ENCODE peak calls at places on chromosomes 13 and 19, in ten cellular contexts. B is fibroblast of lung; Q is PC-3; N is kidney; Y is CD4-positive, alpha-beta T cell; M is tibial nerve; H is IMR-90; O is heart right ventricle; S is cardiac muscle cell; G is AG04450. Z is an unnamed sample.

GRCh38 chr19:28377077-28377476 is 835.9 kb downstream of the UQCRFS1 start:
- DNase-seq in B (peak; percentile 3), Q (no peak), N (no peak), Y (no peak), M (no peak), H (no peak), O (no peak), S (peak; percentile 7), G (no peak), Z (no peak)

GRCh38 chr19:45107621-45108170 is 14.7 kb downstream of the PPP1R37 start:
- DNase-seq in B (no peak), Q (no peak), N (no peak), Y (no peak), M (no peak), H (no peak), O (no peak), S (no peak), G (no peak), Z (no peak)

GRCh38 chr19:13024126-13024957 is 29.1 kb downstream of the NFIX start:
- DNase-seq in B (no peak), Q (peak; percentile 55), N (no peak), Y (no peak), M (no peak), H (peak; percentile 45), O (no peak), S (peak; percentile 41), G (no peak), Z (no peak)

GRCh38 chr13:50626031-50626643 is 217.4 kb downstream of the DLEU7 start:
- DNase-seq in B (peak; percentile 18), Q (no peak), N (no peak), Y (no peak), M (no peak), H (no peak), O (no peak), S (peak; percentile 92), G (no peak), Z (no peak)

GRCh38 chr19:19463348-19464117 is 51.8 kb downstream of the TSSK6 start:
- DNase-seq in B (peak; percentile 82), Q (no peak), N (peak; percentile 80), Y (no peak), M (no peak), H (peak; percentile 86), O (no peak), S (peak; percentile 68), G (no peak), Z (no peak)

GRCh38 chr19:45250832-45251451 is at the start of gene MARK4:
- DNase-seq in B (peak; percentile 44), Q (peak; percentile 54), N (peak; percentile 83), Y (peak; percentile 54), M (peak; percentile 29), H (peak; percentile 34), O (peak; percentile 52), S (peak; percentile 69), G (no peak), Z (peak; percentile 89)

GRCh38 chr13:91331047-91331915 is 16.2 kb upstream of the MIR17HG start:
- DNase-seq in B (no peak), Q (no peak), N (no peak), Y (no peak), M (no peak), H (no peak), O (no peak), S (no peak), G (no peak), Z (no peak)

GRCh38 chr19:11345122-11345752 is 831 bp downstream of the TMEM205 start:
- DNase-seq in B (no peak), Q (peak; percentile 63), N (no peak), Y (no peak), M (no peak), H (no peak), O (no peak), S (no peak), G (no peak), Z (no peak)

GRCh38 chr13:77860621-77861020 is 58.0 kb downstream of the EDNRB start:
- DNase-seq in B (peak; percentile 90), Q (peak; percentile 44), N (no peak), Y (no peak), M (no peak), H (peak; percentile 93), O (no peak), S (peak; percentile 85), G (peak; percentile 77), Z (no peak)

GRCh38 chr19:33022472-33023116 is 42.1 kb downstream of the RHPN2 start:
- DNase-seq in B (no peak), Q (no peak), N (no peak), Y (no peak), M (no peak), H (no peak), O (no peak), S (no peak), G (no peak), Z (no peak)

GRCh38 chr13:20128459-20128927 is 32.4 kb downstream of the GJA3 start:
- DNase-seq in B (no peak), Q (peak; percentile 50), N (no peak), Y (no peak), M (no peak), H (no peak), O (no peak), S (no peak), G (no peak), Z (no peak)

GRCh38 chr13:92143766-92144165 is 745.3 kb downstream of the GPC5 start:
- DNase-seq in B (peak; percentile 23), Q (no peak), N (no peak), Y (no peak), M (no peak), H (no peak), O (no peak), S (peak; percentile 18), G (no peak), Z (no peak)

GRCh38 chr19:8396563-8397203 is 6.5 kb downstream of the RAB11B start:
- DNase-seq in B (peak; percentile 53), Q (peak; percentile 72), N (no peak), Y (peak; percentile 56), M (peak; percentile 43), H (peak; percentile 39), O (peak; percentile 55), S (peak; percentile 70), G (no peak), Z (peak; percentile 17)

GRCh38 chr13:82847595-82847994 is 1034.7 kb downstream of the SLITRK1 start:
- DNase-seq in B (no peak), Q (peak; percentile 49), N (no peak), Y (no peak), M (no peak), H (no peak), O (no peak), S (no peak), G (no peak), Z (no peak)
- TF ChIP-seq CTCF in B (no peak), Q (peak; percentile 43), N (no peak), Y (no peak), M (no peak), H (no peak), O (no peak), S (no peak), G (no peak), Z (peak; percentile 5)

GRCh38 chr19:801030-801860 is 4.0 kb downstream of the PTBP1 start:
- DNase-seq in B (peak; percentile 43), Q (peak; percentile 22), N (peak; percentile 89), Y (no peak), M (no peak), H (no peak), O (peak; percentile 84), S (peak; percentile 70), G (no peak), Z (no peak)
- H3K27ac ChIP-seq in B (peak overlapping the region; percentile 60), Q (peak overlapping the region; percentile 72), N (no peak overlapping the region), Y (peak overlapping the region; percentile 41), M (peak overlapping the region; percentile 36), H (no peak overlapping the region), O (peak overlapping the region; percentile 14), S (peak overlapping the region; percentile 22), G (peak overlapping the region; percentile 21), Z (peak overlapping the region; percentile 99)

GRCh38 chr13:75437582-75438318 is 44.2 kb downstream of the TBC1D4 start:
- DNase-seq in B (peak; percentile 60), Q (no peak), N (no peak), Y (no peak), M (no peak), H (peak; percentile 35), O (peak; percentile 26), S (peak; percentile 65), G (no peak), Z (no peak)

GRCh38 chr13:75426421-75426820 is 55.5 kb downstream of the TBC1D4 start:
- DNase-seq in B (no peak), Q (no peak), N (no peak), Y (no peak), M (no peak), H (no peak), O (no peak), S (no peak), G (no peak), Z (no peak)

GRCh38 chr13:75430618-75431209 is 51.3 kb downstream of the TBC1D4 start:
- DNase-seq in B (no peak), Q (no peak), N (no peak), Y (no peak), M (no peak), H (no peak), O (no peak), S (no peak), G (no peak), Z (no peak)

GRCh38 chr13:75432811-75433244 is 49.1 kb downstream of the TBC1D4 start:
- DNase-seq in B (no peak), Q (peak; percentile 77), N (no peak), Y (no peak), M (no peak), H (no peak), O (no peak), S (no peak), G (no peak), Z (no peak)

GRCh38 chr13:75432045-75432444 is 49.9 kb downstream of the TBC1D4 start:
- DNase-seq in B (no peak), Q (no peak), N (no peak), Y (no peak), M (no peak), H (peak; percentile 18), O (no peak), S (no peak), G (no peak), Z (no peak)
- TF ChIP-seq CTCF in B (no peak), Q (peak; percentile 33), N (no peak), Y (no peak), M (no peak), H (no peak), O (no peak), S (no peak), G (no peak), Z (no peak)

GRCh38 chr13:66888698-66889097 is 341.4 kb downstream of the PCDH9 start:
- DNase-seq in B (peak; percentile 26), Q (no peak), N (no peak), Y (no peak), M (no peak), H (peak; percentile 18), O (no peak), S (no peak), G (no peak), Z (no peak)

GRCh38 chr13:66887088-66887487 is 343.0 kb downstream of the PCDH9 start:
- DNase-seq in B (peak; percentile 59), Q (no peak), N (no peak), Y (no peak), M (no peak), H (peak; percentile 57), O (peak; percentile 11), S (peak; percentile 65), G (peak; percentile 10), Z (no peak)

DNA sequence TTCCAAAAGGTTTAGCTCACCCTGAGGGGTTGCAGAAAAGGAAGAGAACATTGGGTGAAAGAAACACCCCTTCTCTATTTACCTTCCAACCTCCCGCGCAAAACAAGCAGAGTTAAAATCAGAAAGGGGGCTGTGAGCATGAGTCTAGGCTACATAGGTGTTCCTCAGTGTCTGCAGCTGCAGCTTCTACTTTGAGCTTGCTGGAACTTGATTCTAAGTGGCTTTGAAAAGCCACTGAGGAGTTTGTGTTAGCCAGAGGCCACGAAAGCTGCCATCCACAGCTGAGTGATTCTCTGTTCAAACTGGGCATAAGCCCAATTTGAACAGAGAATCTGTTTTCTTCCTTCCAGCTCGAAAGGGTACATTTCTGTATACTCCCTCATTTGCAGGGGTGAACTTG is 343.9 kb downstream of the PCDH9 start:
- DNase-seq in B (no peak), Q (no peak), N (no peak), Y (no peak), M (no peak), H (no peak), O (no peak), S (no peak), G (no peak), Z (no peak)
- H3K27ac ChIP-seq in B (no peak overlapping the region), Q (no peak overlapping the region), N (no peak overlapping the region), Y (no peak overlapping the region), M (no peak overlapping the region), H (no peak overlapping the region), O (no peak overlapping the region), S (no peak overlapping the region), G (no peak overlapping the region), Z (no peak overlapping the region)

Z was measured in RWPE1.